ENCODE peak calls at places on chromosome 9, in six cellular contexts. One of them, this sample, is unnamed.

GRCh38 chr9:69016366-69017096 is 2.6 kb upstream of the PRKACG start:
- DNase-seq in right lobe of liver: no peak
- DNase-seq in non-pigmented ciliary epithelial cell: no peak
- DNase-seq in effector memory CD4-positive, alpha-beta T cell: no peak
- DNase-seq in NCI-H774: no peak
- DNase-seq in stimulated activated naive CD8-positive, alpha-beta T cell treated with anti-CD3 and anti-CD28 coated beads, Interleukin-15, amount 100 ng/mL, for 72 hours: no peak
- DNase-seq in this sample: no peak

GRCh38 chr9:90848866-90849265 is 47.2 kb downstream of the SYK start:
- DNase-seq in right lobe of liver: no peak
- DNase-seq in non-pigmented ciliary epithelial cell: no peak
- DNase-seq in effector memory CD4-positive, alpha-beta T cell: no peak
- DNase-seq in NCI-H774: no peak
- DNase-seq in stimulated activated naive CD8-positive, alpha-beta T cell treated with anti-CD3 and anti-CD28 coated beads, Interleukin-15, amount 100 ng/mL, for 72 hours: no peak
- DNase-seq in this sample: no peak

GRCh38 chr9:13804532-13804931 is 509.4 kb downstream of the NFIB start:
- DNase-seq in right lobe of liver: no peak
- DNase-seq in non-pigmented ciliary epithelial cell: no peak
- DNase-seq in effector memory CD4-positive, alpha-beta T cell: no peak
- DNase-seq in NCI-H774: no peak
- DNase-seq in stimulated activated naive CD8-positive, alpha-beta T cell treated with anti-CD3 and anti-CD28 coated beads, Interleukin-15, amount 100 ng/mL, for 72 hours: no peak
- DNase-seq in this sample: no peak

GRCh38 chr9:16335788-16336580 is 534.5 kb downstream of the BNC2 start:
- DNase-seq in right lobe of liver: no peak
- DNase-seq in non-pigmented ciliary epithelial cell: peak
- DNase-seq in effector memory CD4-positive, alpha-beta T cell: no peak
- DNase-seq in NCI-H774: no peak
- DNase-seq in stimulated activated naive CD8-positive, alpha-beta T cell treated with anti-CD3 and anti-CD28 coated beads, Interleukin-15, amount 100 ng/mL, for 72 hours: no peak
- DNase-seq in this sample: peak

GRCh38 chr9:16131269-16131668 is 578.4 kb downstream of the CCDC171 start:
- DNase-seq in right lobe of liver: no peak
- DNase-seq in non-pigmented ciliary epithelial cell: no peak
- DNase-seq in effector memory CD4-positive, alpha-beta T cell: no peak
- DNase-seq in NCI-H774: no peak
- DNase-seq in stimulated activated naive CD8-positive, alpha-beta T cell treated with anti-CD3 and anti-CD28 coated beads, Interleukin-15, amount 100 ng/mL, for 72 hours: no peak
- DNase-seq in this sample: peak

GRCh38 chr9:32395483-32396216 is 11.2 kb downstream of the ACO1 start:
- DNase-seq in right lobe of liver: no peak
- DNase-seq in non-pigmented ciliary epithelial cell: peak
- DNase-seq in effector memory CD4-positive, alpha-beta T cell: no peak
- DNase-seq in NCI-H774: no peak
- DNase-seq in stimulated activated naive CD8-positive, alpha-beta T cell treated with anti-CD3 and anti-CD28 coated beads, Interleukin-15, amount 100 ng/mL, for 72 hours: no peak
- DNase-seq in this sample: no peak

GRCh38 chr9:132791699-132792240 is 86.3 kb downstream of the AK8 start:
- DNase-seq in right lobe of liver: peak
- DNase-seq in non-pigmented ciliary epithelial cell: no peak
- DNase-seq in effector memory CD4-positive, alpha-beta T cell: no peak
- DNase-seq in NCI-H774: no peak
- DNase-seq in stimulated activated naive CD8-positive, alpha-beta T cell treated with anti-CD3 and anti-CD28 coated beads, Interleukin-15, amount 100 ng/mL, for 72 hours: no peak
- DNase-seq in this sample: no peak

GRCh38 chr9:113409883-113410206 is 630 bp downstream of the POLE3 start:
- DNase-seq in right lobe of liver: no peak
- DNase-seq in non-pigmented ciliary epithelial cell: no peak
- DNase-seq in effector memory CD4-positive, alpha-beta T cell: no peak
- DNase-seq in NCI-H774: no peak
- DNase-seq in stimulated activated naive CD8-positive, alpha-beta T cell treated with anti-CD3 and anti-CD28 coated beads, Interleukin-15, amount 100 ng/mL, for 72 hours: no peak
- DNase-seq in this sample: no peak

GRCh38 chr9:130607640-130608420 is 28.5 kb downstream of the FUBP3 start:
- DNase-seq in right lobe of liver: peak
- DNase-seq in non-pigmented ciliary epithelial cell: peak
- DNase-seq in effector memory CD4-positive, alpha-beta T cell: no peak
- DNase-seq in NCI-H774: no peak
- DNase-seq in stimulated activated naive CD8-positive, alpha-beta T cell treated with anti-CD3 and anti-CD28 coated beads, Interleukin-15, amount 100 ng/mL, for 72 hours: no peak
- DNase-seq in this sample: no peak

GRCh38 chr9:79610019-79610760 is 38.4 kb downstream of the TLE4 start:
- DNase-seq in right lobe of liver: no peak
- DNase-seq in non-pigmented ciliary epithelial cell: no peak
- DNase-seq in effector memory CD4-positive, alpha-beta T cell: no peak
- DNase-seq in NCI-H774: no peak
- DNase-seq in stimulated activated naive CD8-positive, alpha-beta T cell treated with anti-CD3 and anti-CD28 coated beads, Interleukin-15, amount 100 ng/mL, for 72 hours: no peak
- DNase-seq in this sample: no peak

GRCh38 chr9:34047864-34048729 is 590 bp downstream of the UBAP2 start:
- DNase-seq in right lobe of liver: peak
- DNase-seq in non-pigmented ciliary epithelial cell: no peak
- DNase-seq in effector memory CD4-positive, alpha-beta T cell: peak
- DNase-seq in NCI-H774: peak
- DNase-seq in stimulated activated naive CD8-positive, alpha-beta T cell treated with anti-CD3 and anti-CD28 coated beads, Interleukin-15, amount 100 ng/mL, for 72 hours: peak
- DNase-seq in this sample: peak

GRCh38 chr9:19999491-20000057 is 210.7 kb upstream of the SLC24A2 start:
- DNase-seq in right lobe of liver: no peak
- DNase-seq in non-pigmented ciliary epithelial cell: peak
- DNase-seq in effector memory CD4-positive, alpha-beta T cell: no peak
- DNase-seq in NCI-H774: no peak
- DNase-seq in stimulated activated naive CD8-positive, alpha-beta T cell treated with anti-CD3 and anti-CD28 coated beads, Interleukin-15, amount 100 ng/mL, for 72 hours: peak
- DNase-seq in this sample: no peak

GRCh38 chr9:38339087-38339486 is 53.4 kb upstream of the ALDH1B1 start:
- DNase-seq in right lobe of liver: no peak
- DNase-seq in non-pigmented ciliary epithelial cell: no peak
- DNase-seq in effector memory CD4-positive, alpha-beta T cell: no peak
- DNase-seq in NCI-H774: no peak
- DNase-seq in stimulated activated naive CD8-positive, alpha-beta T cell treated with anti-CD3 and anti-CD28 coated beads, Interleukin-15, amount 100 ng/mL, for 72 hours: no peak
- DNase-seq in this sample: no peak

GRCh38 chr9:108894225-108894997 is 32.3 kb downstream of the ACTL7A start:
- DNase-seq in right lobe of liver: peak
- DNase-seq in non-pigmented ciliary epithelial cell: no peak
- DNase-seq in effector memory CD4-positive, alpha-beta T cell: no peak
- DNase-seq in NCI-H774: no peak
- DNase-seq in stimulated activated naive CD8-positive, alpha-beta T cell treated with anti-CD3 and anti-CD28 coated beads, Interleukin-15, amount 100 ng/mL, for 72 hours: no peak
- DNase-seq in this sample: no peak

GRCh38 chr9:119701651-119702050 is 332.4 kb upstream of the BRINP1 start:
- DNase-seq in right lobe of liver: no peak
- DNase-seq in non-pigmented ciliary epithelial cell: no peak
- DNase-seq in effector memory CD4-positive, alpha-beta T cell: no peak
- DNase-seq in NCI-H774: peak
- DNase-seq in stimulated activated naive CD8-positive, alpha-beta T cell treated with anti-CD3 and anti-CD28 coated beads, Interleukin-15, amount 100 ng/mL, for 72 hours: no peak
- DNase-seq in this sample: no peak

GRCh38 chr9:87714819-87715218 is 11.1 kb upstream of the CTSL start:
- DNase-seq in right lobe of liver: peak
- DNase-seq in non-pigmented ciliary epithelial cell: peak
- DNase-seq in effector memory CD4-positive, alpha-beta T cell: no peak
- DNase-seq in NCI-H774: no peak
- DNase-seq in stimulated activated naive CD8-positive, alpha-beta T cell treated with anti-CD3 and anti-CD28 coated beads, Interleukin-15, amount 100 ng/mL, for 72 hours: no peak
- DNase-seq in this sample: peak

GRCh38 chr9:95092321-95093072 is 225.0 kb downstream of the FANCC start:
- DNase-seq in right lobe of liver: peak
- DNase-seq in non-pigmented ciliary epithelial cell: peak
- DNase-seq in effector memory CD4-positive, alpha-beta T cell: no peak
- DNase-seq in NCI-H774: no peak
- DNase-seq in stimulated activated naive CD8-positive, alpha-beta T cell treated with anti-CD3 and anti-CD28 coated beads, Interleukin-15, amount 100 ng/mL, for 72 hours: no peak
- DNase-seq in this sample: no peak

GRCh38 chr9:17810728-17811634 is 232.1 kb downstream of the SH3GL2 start:
- DNase-seq in right lobe of liver: peak
- DNase-seq in non-pigmented ciliary epithelial cell: peak
- DNase-seq in effector memory CD4-positive, alpha-beta T cell: no peak
- DNase-seq in NCI-H774: peak
- DNase-seq in stimulated activated naive CD8-positive, alpha-beta T cell treated with anti-CD3 and anti-CD28 coated beads, Interleukin-15, amount 100 ng/mL, for 72 hours: peak
- DNase-seq in this sample: peak

GRCh38 chr9:107044872-107045271 is 181.9 kb downstream of the ZNF462 start:
- DNase-seq in right lobe of liver: no peak
- DNase-seq in non-pigmented ciliary epithelial cell: no peak
- DNase-seq in effector memory CD4-positive, alpha-beta T cell: no peak
- DNase-seq in NCI-H774: no peak
- DNase-seq in stimulated activated naive CD8-positive, alpha-beta T cell treated with anti-CD3 and anti-CD28 coated beads, Interleukin-15, amount 100 ng/mL, for 72 hours: no peak
- DNase-seq in this sample: peak

GRCh38 chr9:109886617-109887016 is 106.6 kb downstream of the PALM2AKAP2 start:
- DNase-seq in right lobe of liver: no peak
- DNase-seq in non-pigmented ciliary epithelial cell: no peak
- DNase-seq in effector memory CD4-positive, alpha-beta T cell: no peak
- DNase-seq in NCI-H774: no peak
- DNase-seq in stimulated activated naive CD8-positive, alpha-beta T cell treated with anti-CD3 and anti-CD28 coated beads, Interleukin-15, amount 100 ng/mL, for 72 hours: no peak
- DNase-seq in this sample: no peak

GRCh38 chr9:136053757-136054142 is 41.3 kb downstream of the NACC2 start:
- DNase-seq in right lobe of liver: peak
- DNase-seq in non-pigmented ciliary epithelial cell: no peak
- DNase-seq in effector memory CD4-positive, alpha-beta T cell: no peak
- DNase-seq in NCI-H774: no peak
- DNase-seq in stimulated activated naive CD8-positive, alpha-beta T cell treated with anti-CD3 and anti-CD28 coated beads, Interleukin-15, amount 100 ng/mL, for 72 hours: no peak
- DNase-seq in this sample: peak

GRCh38 chr9:101486693-101487442 is 46.8 kb upstream of the RNF20 start:
- DNase-seq in right lobe of liver: peak
- DNase-seq in non-pigmented ciliary epithelial cell: no peak
- DNase-seq in effector memory CD4-positive, alpha-beta T cell: no peak
- DNase-seq in NCI-H774: peak
- DNase-seq in stimulated activated naive CD8-positive, alpha-beta T cell treated with anti-CD3 and anti-CD28 coated beads, Interleukin-15, amount 100 ng/mL, for 72 hours: peak
- DNase-seq in this sample: peak

GRCh38 chr9:123743737-123744136 is 186.2 kb downstream of the DENND1A start:
- DNase-seq in right lobe of liver: no peak
- DNase-seq in non-pigmented ciliary epithelial cell: no peak
- DNase-seq in effector memory CD4-positive, alpha-beta T cell: no peak
- DNase-seq in NCI-H774: no peak
- DNase-seq in stimulated activated naive CD8-positive, alpha-beta T cell treated with anti-CD3 and anti-CD28 coated beads, Interleukin-15, amount 100 ng/mL, for 72 hours: no peak
- DNase-seq in this sample: no peak

GRCh38 chr9:89473762-89474469 is 24.0 kb downstream of the SEMA4D start:
- DNase-seq in right lobe of liver: no peak
- DNase-seq in non-pigmented ciliary epithelial cell: no peak
- DNase-seq in effector memory CD4-positive, alpha-beta T cell: no peak
- DNase-seq in NCI-H774: peak
- DNase-seq in stimulated activated naive CD8-positive, alpha-beta T cell treated with anti-CD3 and anti-CD28 coated beads, Interleukin-15, amount 100 ng/mL, for 72 hours: no peak
- DNase-seq in this sample: no peak